ENCODE peak calls at places on chromosomes 4 and X, in four cellular contexts. One of them, this sample, is unnamed. For H3K79me2, the result is how much of the 10 kb centered on the place peaks cover.

GRCh38 chrX:110097920-110098319 is 95.0 kb downstream of the TMEM164 start:
- DNase-seq in GM12878: no peak
- DNase-seq in K562: no peak
- DNase-seq in SK-N-SH: no peak
- DNase-seq in this sample: no peak

GRCh38 chr4:15656038-15656470 is 897 bp upstream of the FBXL5 start:
- DNase-seq in GM12878: no peak
- DNase-seq in K562: no peak
- DNase-seq in SK-N-SH: no peak
- DNase-seq in this sample: no peak

GRCh38 chrX:150038977-150039599 is 100.8 kb upstream of the EOLA2 start:
- DNase-seq in GM12878: no peak
- DNase-seq in K562: no peak
- DNase-seq in SK-N-SH: no peak
- DNase-seq in this sample: no peak

GRCh38 chr4:80127870-80128419 is 54.9 kb upstream of the ANTXR2 start:
- DNase-seq in GM12878: no peak
- DNase-seq in K562: no peak
- DNase-seq in SK-N-SH: no peak
- DNase-seq in this sample: no peak

GRCh38 chrX:110015027-110015426 is 12.1 kb downstream of the TMEM164 start:
- DNase-seq in GM12878: no peak
- DNase-seq in K562: no peak
- DNase-seq in SK-N-SH: no peak
- DNase-seq in this sample: no peak

GRCh38 chrX:134604701-134605271 is 53.5 kb downstream of the PLAC1 start:
- DNase-seq in GM12878: no peak
- DNase-seq in K562: no peak
- DNase-seq in SK-N-SH: no peak
- DNase-seq in this sample: no peak

GRCh38 chr4:53161475-53162423 is 204.1 kb downstream of the SCFD2 start:
- DNase-seq in GM12878: no peak
- DNase-seq in K562: no peak
- DNase-seq in SK-N-SH: no peak
- DNase-seq in this sample: no peak

GRCh38 chr4:156805696-156806095 is 165.9 kb downstream of the PDGFC start:
- DNase-seq in GM12878: no peak
- DNase-seq in K562: no peak
- DNase-seq in SK-N-SH: no peak
- DNase-seq in this sample: no peak

GRCh38 chr4:152534541-152535231 is 1.2 kb downstream of the FBXW7 start:
- DNase-seq in GM12878: no peak
- DNase-seq in K562: peak
- DNase-seq in SK-N-SH: peak
- DNase-seq in this sample: peak

GRCh38 chr4:87120411-87121162 is 99.8 kb downstream of the KLHL8 start:
- DNase-seq in GM12878: no peak
- DNase-seq in K562: no peak
- DNase-seq in SK-N-SH: no peak
- DNase-seq in this sample: no peak

GRCh38 chrX:31871989-31872388 is 800.1 kb upstream of the FTHL17 start:
- DNase-seq in GM12878: no peak
- DNase-seq in K562: peak
- DNase-seq in SK-N-SH: no peak
- DNase-seq in this sample: no peak

DNA sequence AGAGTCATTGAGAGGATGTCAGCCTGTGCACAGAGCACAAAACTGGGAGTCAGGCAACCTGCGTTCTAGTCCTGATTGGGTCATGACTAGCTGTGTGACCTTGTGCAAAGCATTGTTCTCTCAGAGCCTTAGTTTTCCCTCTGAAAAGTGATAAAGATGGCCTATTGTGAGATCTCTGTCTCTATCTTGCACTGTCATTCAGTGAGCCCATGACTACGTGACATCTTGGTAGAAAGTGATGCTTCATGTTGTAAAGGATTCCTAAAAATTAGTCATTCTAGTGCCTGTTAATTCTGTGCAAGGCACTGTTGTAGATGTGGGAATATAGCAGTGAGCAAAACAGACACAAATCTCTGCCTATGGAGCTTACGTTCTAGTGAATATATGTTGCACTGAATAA is 2.5 kb downstream of the PGRMC1 start:
- DNase-seq in GM12878: no peak
- DNase-seq in K562: peak
- DNase-seq in SK-N-SH: no peak
- DNase-seq in this sample: no peak
- H3K79me2 ChIP-seq in GM12878: under half
- H3K79me2 ChIP-seq in K562: under half
- H3K79me2 ChIP-seq in SK-N-SH: half or more
- H3K79me2 ChIP-seq in this sample: under half

GRCh38 chrX:30307466-30307865 is 1.7 kb downstream of the NR0B1 start:
- DNase-seq in GM12878: no peak
- DNase-seq in K562: no peak
- DNase-seq in SK-N-SH: no peak
- DNase-seq in this sample: no peak

GRCh38 chrX:30301977-30302376 is 7.2 kb downstream of the NR0B1 start:
- DNase-seq in GM12878: no peak
- DNase-seq in K562: no peak
- DNase-seq in SK-N-SH: no peak
- DNase-seq in this sample: no peak

GRCh38 chrX:30304866-30305265 is 4.3 kb downstream of the NR0B1 start:
- DNase-seq in GM12878: no peak
- DNase-seq in K562: no peak
- DNase-seq in SK-N-SH: no peak
- DNase-seq in this sample: no peak

GRCh38 chrX:30301203-30301602 is 8.0 kb downstream of the NR0B1 start:
- DNase-seq in GM12878: no peak
- DNase-seq in K562: no peak
- DNase-seq in SK-N-SH: no peak
- DNase-seq in this sample: no peak

DNA sequence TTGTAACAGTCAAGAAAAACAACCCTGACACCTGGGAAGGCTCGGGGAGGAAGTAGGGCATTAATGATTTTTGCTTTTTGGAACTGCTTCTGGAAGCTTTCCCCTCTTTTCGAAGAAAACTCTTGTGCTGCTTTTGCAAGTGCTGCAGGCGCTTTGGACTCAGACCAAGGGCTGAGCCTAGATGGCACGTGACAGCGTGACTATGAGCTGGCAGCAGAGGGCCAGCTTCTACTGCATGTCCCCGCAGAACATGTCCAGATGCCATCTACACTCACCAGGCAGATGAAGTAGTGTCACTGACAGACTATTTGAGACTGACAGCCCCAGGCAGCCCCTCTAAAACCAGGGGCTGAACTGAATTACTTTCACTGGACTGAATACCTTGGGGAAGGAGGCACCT is 6.2 kb downstream of the NR0B1 start:
- DNase-seq in GM12878: no peak
- DNase-seq in K562: no peak
- DNase-seq in SK-N-SH: no peak
- DNase-seq in this sample: no peak
- TF ChIP-seq NRF1 in GM12878: no peak
- TF ChIP-seq NRF1 in K562: no peak
- TF ChIP-seq NRF1 in SK-N-SH: no peak
- TF ChIP-seq NRF1 in this sample: no peak

GRCh38 chr4:150949943-150950342 is 65.1 kb downstream of the LRBA start:
- DNase-seq in GM12878: no peak
- DNase-seq in K562: no peak
- DNase-seq in SK-N-SH: no peak
- DNase-seq in this sample: no peak
- H3K79me2 ChIP-seq in GM12878: under half
- H3K79me2 ChIP-seq in K562: half or more
- H3K79me2 ChIP-seq in SK-N-SH: under half
- H3K79me2 ChIP-seq in this sample: half or more

GRCh38 chr4:176794651-176795050 is 1.9 kb upstream of the VEGFC start:
- DNase-seq in GM12878: no peak
- DNase-seq in K562: no peak
- DNase-seq in SK-N-SH: no peak
- DNase-seq in this sample: no peak
- TF ChIP-seq NRF1 in GM12878: no peak
- TF ChIP-seq NRF1 in K562: no peak
- TF ChIP-seq NRF1 in SK-N-SH: no peak
- TF ChIP-seq NRF1 in this sample: no peak

GRCh38 chr4:78552398-78553396 is 1.1 kb downstream of the ANXA3 start:
- DNase-seq in GM12878: no peak
- DNase-seq in K562: no peak
- DNase-seq in SK-N-SH: no peak
- DNase-seq in this sample: no peak
- H3K79me2 ChIP-seq in GM12878: under half
- H3K79me2 ChIP-seq in K562: under half
- H3K79me2 ChIP-seq in SK-N-SH: under half
- H3K79me2 ChIP-seq in this sample: under half

GRCh38 chr4:38891051-38891738 is 23.6 kb downstream of the FAM114A1 start:
- DNase-seq in GM12878: no peak
- DNase-seq in K562: no peak
- DNase-seq in SK-N-SH: no peak
- DNase-seq in this sample: no peak

GRCh38 chr4:38894340-38894982 is 26.9 kb downstream of the FAM114A1 start:
- DNase-seq in GM12878: no peak
- DNase-seq in K562: no peak
- DNase-seq in SK-N-SH: no peak
- DNase-seq in this sample: no peak

GRCh38 chr4:38884254-38884653 is 16.6 kb downstream of the FAM114A1 start:
- DNase-seq in GM12878: no peak
- DNase-seq in K562: no peak
- DNase-seq in SK-N-SH: no peak
- DNase-seq in this sample: no peak

GRCh38 chr4:38889143-38889542 is 21.5 kb downstream of the FAM114A1 start:
- DNase-seq in GM12878: peak
- DNase-seq in K562: no peak
- DNase-seq in SK-N-SH: no peak
- DNase-seq in this sample: no peak
- TF ChIP-seq NRF1 in GM12878: no peak
- TF ChIP-seq NRF1 in K562: no peak
- TF ChIP-seq NRF1 in SK-N-SH: no peak
- TF ChIP-seq NRF1 in this sample: no peak

GRCh38 chr4:40206421-40206820 is 9.6 kb downstream of the RHOH start:
- DNase-seq in GM12878: no peak
- DNase-seq in K562: no peak
- DNase-seq in SK-N-SH: no peak
- DNase-seq in this sample: no peak
- H3K79me2 ChIP-seq in GM12878: half or more
- H3K79me2 ChIP-seq in K562: half or more
- H3K79me2 ChIP-seq in SK-N-SH: under half
- H3K79me2 ChIP-seq in this sample: under half

DNA sequence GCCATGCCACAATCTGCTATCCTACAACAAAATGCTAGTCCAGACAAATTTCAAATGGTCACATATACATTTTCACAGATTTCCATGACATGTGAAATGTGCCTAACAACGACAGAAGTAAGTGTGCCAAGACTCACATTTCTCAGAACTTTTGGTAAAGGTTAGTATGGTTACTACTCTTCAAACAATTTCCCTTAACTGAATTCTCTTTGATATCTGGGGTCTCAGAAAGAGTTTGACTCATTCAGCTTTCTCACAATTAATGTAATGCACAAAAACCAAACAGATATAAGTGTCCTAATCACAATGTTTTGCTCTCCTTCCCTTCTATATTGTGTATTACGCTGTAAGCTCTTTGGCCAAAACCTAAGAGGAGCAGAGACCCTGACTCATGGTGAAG is 122.4 kb upstream of the LEF1 start:
- DNase-seq in GM12878: no peak
- DNase-seq in K562: no peak
- DNase-seq in SK-N-SH: no peak
- DNase-seq in this sample: no peak
- TF ChIP-seq NRF1 in GM12878: no peak
- TF ChIP-seq NRF1 in K562: no peak
- TF ChIP-seq NRF1 in SK-N-SH: no peak
- TF ChIP-seq NRF1 in this sample: no peak